ENCODE peak calls at places on chromosomes 7 and 10, in ten cellular contexts. H is substantia nigra, T is KBM-7, G is Peyer's patch, K is iris pigment epithelial cell, S is GM03348, X is ascending aorta, A is foreskin fibroblast, V is RKO, N is BE2C. Y is an unnamed sample.

GRCh38 chr7:131021460-131021859 is 287.5 kb upstream of the KLF14 start:
- DNase-seq in H (no peak), T (peak), G (no peak), K (no peak), S (no peak), X (no peak), A (no peak), V (no peak), N (no peak), Y (no peak)

GRCh38 chr7:33753881-33754525 is 151.3 kb upstream of the BMPER start:
- DNase-seq in H (no peak), T (no peak), G (no peak), K (no peak), S (no peak), X (no peak), A (no peak), V (no peak), N (no peak), Y (no peak)

GRCh38 chr7:127949670-127950069 is 81.6 kb downstream of the LRRC4 start:
- DNase-seq in H (no peak), T (no peak), G (no peak), K (no peak), S (no peak), X (no peak), A (no peak), V (no peak), N (no peak), Y (no peak)

GRCh38 chr10:47027812-47028260 is 116.6 kb downstream of the PTPN20 start:
- DNase-seq in H (no peak), T (no peak), G (no peak), K (no peak), S (no peak), X (peak), A (no peak), V (no peak), N (no peak), Y (no peak)

GRCh38 chr7:101486056-101486763 is 123.5 kb downstream of the COL26A1 start:
- DNase-seq in H (no peak), T (no peak), G (no peak), K (no peak), S (peak), X (no peak), A (peak), V (no peak), N (peak), Y (no peak)

GRCh38 chr10:84066202-84066601 is 73.1 kb upstream of the GHITM start:
- DNase-seq in H (no peak), T (no peak), G (no peak), K (no peak), S (no peak), X (no peak), A (no peak), V (no peak), N (no peak), Y (no peak)

GRCh38 chr10:126904807-126905686 is at the start of gene DOCK1:
- DNase-seq in H (peak), T (peak), G (no peak), K (peak), S (peak), X (peak), A (peak), V (peak), N (peak), Y (no peak)

GRCh38 chr7:96508371-96508770 is 186.5 kb upstream of the SLC25A13 start:
- DNase-seq in H (no peak), T (no peak), G (no peak), K (peak), S (no peak), X (no peak), A (no peak), V (no peak), N (peak), Y (no peak)

GRCh38 chr10:13492493-13493180 is 36.2 kb downstream of the BEND7 start:
- DNase-seq in H (no peak), T (no peak), G (no peak), K (no peak), S (no peak), X (no peak), A (no peak), V (no peak), N (no peak), Y (no peak)

GRCh38 chr7:23347682-23348180 is 48.6 kb downstream of the MALSU1 start:
- DNase-seq in H (no peak), T (peak), G (no peak), K (peak), S (peak), X (no peak), A (peak), V (peak), N (no peak), Y (no peak)

GRCh38 chr7:155455132-155455693 is 2.7 kb upstream of the EN2 start:
- DNase-seq in H (no peak), T (no peak), G (no peak), K (no peak), S (no peak), X (no peak), A (no peak), V (no peak), N (no peak), Y (no peak)

GRCh38 chr10:112184052-112184371 is 447 bp upstream of the GPAM start:
- DNase-seq in H (no peak), T (no peak), G (no peak), K (no peak), S (no peak), X (no peak), A (no peak), V (no peak), N (no peak), Y (no peak)

Y was measured in SIG-M5.